ENCODE peak calls at places on chromosomes 7 and 10, in five cellular contexts. One of them, this sample, is unnamed.

GRCh38 chr7:128032605-128033235 is 1.5 kb upstream of the LRRC4 start:
- DNase-seq in lower lobe of right lung: peak
- DNase-seq in activated T-cell treated with anti-CD3 and anti-CD28 coated beads, Interleukin-2, amount 50 U/mL, for 72 hours: peak
- DNase-seq in stimulated activated naive CD4-positive, alpha-beta T cell treated with Interleukin-2 at 50 U/mL for 16 hours: no peak
- DNase-seq in GM23248: peak
- DNase-seq in this sample: no peak

GRCh38 chr10:1420663-1421362 is 316.5 kb downstream of the ADARB2 start:
- DNase-seq in lower lobe of right lung: peak
- DNase-seq in activated T-cell treated with anti-CD3 and anti-CD28 coated beads, Interleukin-2, amount 50 U/mL, for 72 hours: peak
- DNase-seq in stimulated activated naive CD4-positive, alpha-beta T cell treated with Interleukin-2 at 50 U/mL for 16 hours: peak
- DNase-seq in GM23248: peak
- DNase-seq in this sample: peak

GRCh38 chr7:22093003-22093402 is 147.3 kb upstream of the CDCA7L start:
- DNase-seq in lower lobe of right lung: no peak
- DNase-seq in activated T-cell treated with anti-CD3 and anti-CD28 coated beads, Interleukin-2, amount 50 U/mL, for 72 hours: no peak
- DNase-seq in GM23248: peak
- DNase-seq in stimulated activated naive CD4-positive, alpha-beta T cell treated with Interleukin-2 at 50 U/mL for 16 hours: no peak
- DNase-seq in this sample: no peak

GRCh38 chr7:47347346-47347745 is 234.6 kb downstream of the TNS3 start:
- DNase-seq in activated T-cell treated with anti-CD3 and anti-CD28 coated beads, Interleukin-2, amount 50 U/mL, for 72 hours: no peak
- DNase-seq in lower lobe of right lung: no peak
- DNase-seq in stimulated activated naive CD4-positive, alpha-beta T cell treated with Interleukin-2 at 50 U/mL for 16 hours: no peak
- DNase-seq in GM23248: no peak
- DNase-seq in this sample: no peak

GRCh38 chr7:52135403-52135802 is 818.8 kb upstream of the COBL start:
- DNase-seq in activated T-cell treated with anti-CD3 and anti-CD28 coated beads, Interleukin-2, amount 50 U/mL, for 72 hours: no peak
- DNase-seq in lower lobe of right lung: no peak
- DNase-seq in GM23248: no peak
- DNase-seq in stimulated activated naive CD4-positive, alpha-beta T cell treated with Interleukin-2 at 50 U/mL for 16 hours: no peak
- DNase-seq in this sample: no peak

GRCh38 chr10:103916901-103917300 is 1.1 kb downstream of the STN1 start:
- DNase-seq in GM23248: no peak
- DNase-seq in activated T-cell treated with anti-CD3 and anti-CD28 coated beads, Interleukin-2, amount 50 U/mL, for 72 hours: no peak
- DNase-seq in lower lobe of right lung: no peak
- DNase-seq in stimulated activated naive CD4-positive, alpha-beta T cell treated with Interleukin-2 at 50 U/mL for 16 hours: no peak
- DNase-seq in this sample: no peak

GRCh38 chr10:92574545-92575377 is 868 bp upstream of the IDE start:
- DNase-seq in activated T-cell treated with anti-CD3 and anti-CD28 coated beads, Interleukin-2, amount 50 U/mL, for 72 hours: no peak
- DNase-seq in GM23248: peak
- DNase-seq in lower lobe of right lung: no peak
- DNase-seq in stimulated activated naive CD4-positive, alpha-beta T cell treated with Interleukin-2 at 50 U/mL for 16 hours: no peak
- DNase-seq in this sample: no peak

GRCh38 chr7:953547-954327 is 743 bp downstream of the ADAP1 start:
- DNase-seq in GM23248: peak
- DNase-seq in lower lobe of right lung: peak
- DNase-seq in stimulated activated naive CD4-positive, alpha-beta T cell treated with Interleukin-2 at 50 U/mL for 16 hours: no peak
- DNase-seq in activated T-cell treated with anti-CD3 and anti-CD28 coated beads, Interleukin-2, amount 50 U/mL, for 72 hours: no peak
- DNase-seq in this sample: no peak

GRCh38 chr7:148686312-148686937 is 12.3 kb upstream of the CUL1 start:
- DNase-seq in GM23248: no peak
- DNase-seq in stimulated activated naive CD4-positive, alpha-beta T cell treated with Interleukin-2 at 50 U/mL for 16 hours: no peak
- DNase-seq in activated T-cell treated with anti-CD3 and anti-CD28 coated beads, Interleukin-2, amount 50 U/mL, for 72 hours: no peak
- DNase-seq in lower lobe of right lung: no peak
- DNase-seq in this sample: no peak

GRCh38 chr10:91953600-91954140 is 30.1 kb downstream of the BTAF1 start:
- DNase-seq in activated T-cell treated with anti-CD3 and anti-CD28 coated beads, Interleukin-2, amount 50 U/mL, for 72 hours: no peak
- DNase-seq in lower lobe of right lung: no peak
- DNase-seq in stimulated activated naive CD4-positive, alpha-beta T cell treated with Interleukin-2 at 50 U/mL for 16 hours: no peak
- DNase-seq in GM23248: no peak
- DNase-seq in this sample: no peak

GRCh38 chr10:16943301-16944080 is 126.3 kb upstream of the RSU1 start:
- DNase-seq in stimulated activated naive CD4-positive, alpha-beta T cell treated with Interleukin-2 at 50 U/mL for 16 hours: no peak
- DNase-seq in lower lobe of right lung: no peak
- DNase-seq in GM23248: peak
- DNase-seq in activated T-cell treated with anti-CD3 and anti-CD28 coated beads, Interleukin-2, amount 50 U/mL, for 72 hours: no peak
- DNase-seq in this sample: no peak

GRCh38 chr7:149830997-149831729 is 7.0 kb upstream of the ZNF862 start:
- DNase-seq in lower lobe of right lung: peak
- DNase-seq in stimulated activated naive CD4-positive, alpha-beta T cell treated with Interleukin-2 at 50 U/mL for 16 hours: no peak
- DNase-seq in activated T-cell treated with anti-CD3 and anti-CD28 coated beads, Interleukin-2, amount 50 U/mL, for 72 hours: no peak
- DNase-seq in GM23248: no peak
- DNase-seq in this sample: no peak

GRCh38 chr10:9848981-9849380 is 1168.7 kb upstream of the CELF2 start:
- DNase-seq in activated T-cell treated with anti-CD3 and anti-CD28 coated beads, Interleukin-2, amount 50 U/mL, for 72 hours: no peak
- DNase-seq in lower lobe of right lung: no peak
- DNase-seq in stimulated activated naive CD4-positive, alpha-beta T cell treated with Interleukin-2 at 50 U/mL for 16 hours: no peak
- DNase-seq in GM23248: no peak
- DNase-seq in this sample: no peak